ENCODE peak calls at places on chromosomes 16 and 17, in seven cellular contexts. J is IMR-90, M is trophoblast cell, P is H9, Y is mesendoderm, C is mesenchymal stem cell, T is H1. R is an unnamed sample.

GRCh38 chr16:14548933-14549788 is 80.9 kb downstream of the PARN start:
- DNase-seq in J (no peak), M (no peak), P (no peak), Y (peak; percentile 22), C (no peak), T (no peak), R (no peak)

GRCh38 chr16:87451563-87452210 is 41.1 kb downstream of the ZCCHC14 start:
- DNase-seq in J (no peak), M (no peak), P (no peak), Y (no peak), C (no peak), T (no peak), R (no peak)

GRCh38 chr16:75506567-75506966 is 11.3 kb upstream of the CHST6 start:
- DNase-seq in J (peak; percentile 59), M (peak; percentile 73), P (no peak), Y (no peak), C (peak; percentile 38), T (no peak), R (no peak)

GRCh38 chr17:48795444-48796162 is 21.4 kb downstream of the TTLL6 start:
- DNase-seq in J (peak; percentile 81), M (peak; percentile 66), P (no peak), Y (peak; percentile 34), C (peak; percentile 94), T (no peak), R (no peak)

GRCh38 chr17:18026408-18026776 is 12.6 kb downstream of the ATPAF2 start:
- DNase-seq in J (peak; percentile 81), M (peak; percentile 32), P (no peak), Y (no peak), C (peak; percentile 75), T (no peak), R (no peak)

GRCh38 chr17:47267354-47267828 is 13.8 kb downstream of the ITGB3 start:
- DNase-seq in J (peak; percentile 94), M (no peak), P (no peak), Y (peak; percentile 34), C (peak; percentile 85), T (no peak), R (no peak)

GRCh38 chr17:70791748-70792443 is 622.6 kb downstream of the KCNJ2 start:
- DNase-seq in J (no peak), M (no peak), P (no peak), Y (no peak), C (no peak), T (no peak), R (no peak)

GRCh38 chr17:51015145-51015558 is 105.5 kb downstream of the SPAG9 start:
- DNase-seq in J (peak; percentile 43), M (no peak), P (no peak), Y (no peak), C (no peak), T (no peak), R (no peak)

GRCh38 chr17:10871914-10872313 is 34.0 kb upstream of the PIRT start:
- DNase-seq in J (no peak), M (no peak), P (no peak), Y (no peak), C (no peak), T (no peak), R (no peak)

GRCh38 chr17:18031955-18032354 is 7.0 kb downstream of the ATPAF2 start:
- DNase-seq in J (peak; percentile 61), M (no peak), P (no peak), Y (no peak), C (peak; percentile 66), T (no peak), R (no peak)

GRCh38 chr16:27461483-27462171 is 59.7 kb downstream of the IL21R start:
- DNase-seq in J (peak; percentile 54), M (peak; percentile 9), P (no peak), Y (no peak), C (no peak), T (no peak), R (no peak)

GRCh38 chr16:31472559-31473203 is 729 bp downstream of the TGFB1I1 start:
- DNase-seq in J (peak; percentile 88), M (peak; percentile 38), P (peak; percentile 86), Y (peak; percentile 88), C (peak; percentile 90), T (peak; percentile 92), R (no peak)

GRCh38 chr16:30921748-30922419 is 1.5 kb upstream of the FBXL19 start:
- DNase-seq in J (peak; percentile 88), M (peak; percentile 97), P (peak; percentile 95), Y (peak; percentile 97), C (peak; percentile 97), T (peak; percentile 98), R (peak; percentile 94)

GRCh38 chr16:12057276-12057675 is 80.7 kb downstream of the SNX29 start:
- DNase-seq in J (peak; percentile 70), M (peak; percentile 18), P (no peak), Y (peak; percentile 6), C (peak; percentile 76), T (no peak), R (no peak)

GRCh38 chr17:76022285-76022684 is 4.8 kb downstream of the EVPL start:
- DNase-seq in J (no peak), M (no peak), P (no peak), Y (no peak), C (no peak), T (no peak), R (no peak)

GRCh38 chr17:76024353-76024752 is 2.8 kb downstream of the EVPL start:
- DNase-seq in J (no peak), M (no peak), P (no peak), Y (no peak), C (no peak), T (no peak), R (no peak)

GRCh38 chr17:76022973-76023899 is 3.9 kb downstream of the EVPL start:
- DNase-seq in J (no peak), M (no peak), P (no peak), Y (no peak), C (no peak), T (no peak), R (no peak)

GRCh38 chr17:76025294-76025693 is 1.8 kb downstream of the EVPL start:
- DNase-seq in J (no peak), M (no peak), P (no peak), Y (no peak), C (no peak), T (no peak), R (no peak)

DNA sequence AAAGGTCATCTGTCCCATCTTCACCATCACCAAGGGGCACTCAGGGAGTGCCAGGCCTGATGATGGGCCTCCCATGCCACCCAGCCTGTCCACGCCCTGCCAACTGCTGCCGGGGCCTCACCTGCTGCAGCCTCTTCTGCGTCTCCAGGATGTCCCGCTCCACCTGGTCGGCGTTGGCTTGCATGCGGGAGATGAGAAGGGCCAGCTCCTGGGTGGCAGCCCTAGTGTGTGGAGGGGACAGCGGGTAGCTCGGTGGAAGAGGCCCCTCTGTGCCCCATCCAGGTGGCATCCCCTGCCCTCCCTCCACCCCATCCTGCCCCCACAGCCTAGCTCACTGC is 3.2 kb downstream of the EVPL start:
- DNase-seq in J (no peak), M (no peak), P (no peak), Y (no peak), C (no peak), T (no peak), R (no peak)
- H2BK120ac ChIP-seq in J (no peak overlapping the region), M (no peak overlapping the region), P (no peak overlapping the region), Y (no peak overlapping the region), C (no peak overlapping the region), T (no peak overlapping the region), R (no peak overlapping the region)

DNA sequence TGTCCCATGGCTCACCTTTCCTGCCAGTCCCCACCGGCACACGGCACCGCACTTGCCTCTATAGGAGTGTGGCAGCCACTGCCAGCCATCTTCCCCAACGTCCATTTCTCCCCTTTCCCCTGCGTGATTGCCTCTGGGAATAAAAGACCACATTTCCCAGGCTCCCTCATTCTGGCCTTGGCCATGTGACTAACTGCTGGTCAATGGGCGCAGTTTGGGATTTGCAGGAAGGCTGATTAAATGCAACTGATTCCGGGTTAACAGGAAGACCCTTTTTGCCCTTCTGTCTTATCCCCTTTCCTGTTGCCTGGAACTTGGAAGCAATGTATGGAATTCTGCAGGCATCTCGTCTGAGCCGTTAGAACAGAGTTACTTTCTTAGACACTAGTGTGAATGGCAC is 3.0 kb downstream of the BTBD17 start:
- DNase-seq in J (no peak), M (no peak), P (no peak), Y (peak; percentile 45), C (no peak), T (no peak), R (no peak)
- H2BK120ac ChIP-seq in J (no peak overlapping the region), M (no peak overlapping the region), P (no peak overlapping the region), Y (no peak overlapping the region), C (no peak overlapping the region), T (no peak overlapping the region), R (no peak overlapping the region)

GRCh38 chr17:82076018-82076784 is 10.6 kb upstream of the DUS1L start:
- DNase-seq in J (no peak), M (peak; percentile 61), P (no peak), Y (no peak), C (no peak), T (no peak), R (no peak)

GRCh38 chr17:82073446-82073845 is 7.8 kb upstream of the DUS1L start:
- DNase-seq in J (no peak), M (no peak), P (no peak), Y (no peak), C (no peak), T (no peak), R (no peak)

GRCh38 chr17:82076785-82077591 is 11.4 kb upstream of the DUS1L start:
- DNase-seq in J (no peak), M (no peak), P (peak; percentile 79), Y (no peak), C (no peak), T (no peak), R (no peak)

GRCh38 chr17:82070611-82071010 is 5.0 kb upstream of the DUS1L start:
- DNase-seq in J (no peak), M (no peak), P (no peak), Y (no peak), C (no peak), T (no peak), R (no peak)

DNA sequence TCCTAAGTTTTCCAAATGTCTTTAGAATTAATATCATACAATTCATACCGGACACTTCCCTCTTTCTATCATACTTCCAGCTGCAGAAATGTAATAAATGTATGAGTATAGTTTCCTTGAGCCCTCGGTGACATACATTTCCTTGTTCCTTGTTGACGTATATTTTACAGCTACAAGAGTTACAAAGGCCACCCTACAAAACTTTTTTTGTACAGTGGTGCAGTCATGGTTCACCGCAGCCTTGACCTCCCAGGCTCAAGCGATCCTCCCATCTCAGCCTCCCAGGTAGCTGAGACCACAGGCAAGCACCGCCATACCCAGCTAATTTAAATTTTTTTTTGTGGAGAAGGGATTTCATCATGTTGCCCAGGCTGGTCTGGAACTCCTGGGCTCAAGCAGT is 7.2 kb upstream of the DUS1L start:
- DNase-seq in J (no peak), M (no peak), P (no peak), Y (no peak), C (no peak), T (no peak), R (no peak)
- H2BK120ac ChIP-seq in J (no peak overlapping the region), M (no peak overlapping the region), P (no peak overlapping the region), Y (no peak overlapping the region), C (no peak overlapping the region), T (no peak overlapping the region), R (no peak overlapping the region)

DNA sequence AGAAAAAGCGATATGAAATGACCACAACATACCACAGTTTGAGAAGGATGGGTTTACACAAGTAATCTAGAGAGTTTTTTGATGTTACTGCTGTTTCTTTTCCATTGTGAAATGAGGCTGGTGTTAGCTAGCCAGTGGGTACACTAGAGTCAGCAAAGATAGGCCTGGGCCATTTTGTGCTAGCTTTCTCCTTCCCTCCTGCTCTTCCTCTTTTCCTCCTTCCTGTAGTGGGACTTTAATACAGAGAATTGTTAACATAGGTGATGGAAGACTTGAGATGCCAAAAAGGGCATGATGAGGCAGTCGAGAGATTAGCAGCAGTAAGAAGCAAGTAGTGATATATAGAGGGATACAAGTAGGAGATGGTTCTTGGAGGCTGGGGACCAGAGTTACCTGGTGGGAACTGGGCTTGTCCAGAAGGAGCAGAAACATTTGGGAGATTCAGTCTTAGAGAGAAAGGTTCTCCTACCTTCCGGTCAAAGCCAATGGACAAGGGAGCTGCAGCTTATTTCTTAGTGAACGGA is 7.7 kb downstream of the NSRP1 start:
- DNase-seq in J (no peak), M (no peak), P (no peak), Y (no peak), C (no peak), T (no peak), R (no peak)
- H2BK120ac ChIP-seq in J (no peak overlapping the region), M (no peak overlapping the region), P (no peak overlapping the region), Y (no peak overlapping the region), C (no peak overlapping the region), T (no peak overlapping the region), R (no peak overlapping the region)